ENCODE peak calls at places on chromosomes 6 and 20, in five cellular contexts. One of them, this sample, is unnamed.

GRCh38 chr6:125584468-125584939 is 164.9 kb upstream of the HEY2 start:
- DNase-seq in GM10248: no peak
- DNase-seq in activated CD8-positive, alpha-beta T cell treated with anti-CD3 and anti-CD28 coated beads for 36 hours: no peak
- DNase-seq in BE2C: no peak
- DNase-seq in progenitor cell of endocrine pancreas: no peak
- DNase-seq in this sample: no peak

GRCh38 chr6:2524090-2524489 is 226.6 kb downstream of the MYLK4 start:
- DNase-seq in GM10248: no peak
- DNase-seq in activated CD8-positive, alpha-beta T cell treated with anti-CD3 and anti-CD28 coated beads for 36 hours: peak
- DNase-seq in BE2C: no peak
- DNase-seq in progenitor cell of endocrine pancreas: no peak
- DNase-seq in this sample: peak

GRCh38 chr6:37020426-37021211 is 15.2 kb downstream of the FGD2 start:
- DNase-seq in GM10248: no peak
- DNase-seq in activated CD8-positive, alpha-beta T cell treated with anti-CD3 and anti-CD28 coated beads for 36 hours: no peak
- DNase-seq in BE2C: no peak
- DNase-seq in progenitor cell of endocrine pancreas: no peak
- DNase-seq in this sample: no peak

GRCh38 chr6:104835782-104836181 is 23.9 kb downstream of the HACE1 start:
- DNase-seq in GM10248: no peak
- DNase-seq in activated CD8-positive, alpha-beta T cell treated with anti-CD3 and anti-CD28 coated beads for 36 hours: no peak
- DNase-seq in BE2C: no peak
- DNase-seq in progenitor cell of endocrine pancreas: no peak
- DNase-seq in this sample: no peak

GRCh38 chr6:27757307-27757706 is 154.9 kb downstream of the OR2B2 start:
- DNase-seq in GM10248: peak
- DNase-seq in activated CD8-positive, alpha-beta T cell treated with anti-CD3 and anti-CD28 coated beads for 36 hours: peak
- DNase-seq in BE2C: no peak
- DNase-seq in progenitor cell of endocrine pancreas: peak
- DNase-seq in this sample: peak

GRCh38 chr6:119842191-119842590 is 492.6 kb upstream of the MAN1A1 start:
- DNase-seq in GM10248: no peak
- DNase-seq in activated CD8-positive, alpha-beta T cell treated with anti-CD3 and anti-CD28 coated beads for 36 hours: no peak
- DNase-seq in BE2C: no peak
- DNase-seq in progenitor cell of endocrine pancreas: no peak
- DNase-seq in this sample: no peak

GRCh38 chr20:52001999-52002666 is 189.4 kb downstream of the ZFP64 start:
- DNase-seq in GM10248: no peak
- DNase-seq in activated CD8-positive, alpha-beta T cell treated with anti-CD3 and anti-CD28 coated beads for 36 hours: no peak
- DNase-seq in BE2C: no peak
- DNase-seq in progenitor cell of endocrine pancreas: no peak
- DNase-seq in this sample: no peak

GRCh38 chr6:9138856-9139426 is 703.6 kb upstream of the SLC35B3 start:
- DNase-seq in GM10248: no peak
- DNase-seq in activated CD8-positive, alpha-beta T cell treated with anti-CD3 and anti-CD28 coated beads for 36 hours: no peak
- DNase-seq in BE2C: no peak
- DNase-seq in progenitor cell of endocrine pancreas: no peak
- DNase-seq in this sample: no peak

GRCh38 chr20:59013959-59014608 is 5.1 kb upstream of the TUBB1 start:
- DNase-seq in GM10248: no peak
- DNase-seq in activated CD8-positive, alpha-beta T cell treated with anti-CD3 and anti-CD28 coated beads for 36 hours: peak
- DNase-seq in BE2C: no peak
- DNase-seq in progenitor cell of endocrine pancreas: no peak
- DNase-seq in this sample: no peak

GRCh38 chr20:41693136-41693979 is 75.2 kb upstream of the CHD6 start:
- DNase-seq in GM10248: peak
- DNase-seq in activated CD8-positive, alpha-beta T cell treated with anti-CD3 and anti-CD28 coated beads for 36 hours: peak
- DNase-seq in BE2C: peak
- DNase-seq in progenitor cell of endocrine pancreas: peak
- DNase-seq in this sample: peak

GRCh38 chr20:41694796-41695195 is 76.6 kb upstream of the CHD6 start:
- DNase-seq in GM10248: no peak
- DNase-seq in activated CD8-positive, alpha-beta T cell treated with anti-CD3 and anti-CD28 coated beads for 36 hours: no peak
- DNase-seq in BE2C: no peak
- DNase-seq in progenitor cell of endocrine pancreas: no peak
- DNase-seq in this sample: no peak

GRCh38 chr20:41697861-41698559 is 79.8 kb upstream of the CHD6 start:
- DNase-seq in GM10248: peak
- DNase-seq in activated CD8-positive, alpha-beta T cell treated with anti-CD3 and anti-CD28 coated beads for 36 hours: peak
- DNase-seq in BE2C: peak
- DNase-seq in progenitor cell of endocrine pancreas: no peak
- DNase-seq in this sample: peak

GRCh38 chr20:41692479-41693135 is 74.4 kb upstream of the CHD6 start:
- DNase-seq in GM10248: peak
- DNase-seq in activated CD8-positive, alpha-beta T cell treated with anti-CD3 and anti-CD28 coated beads for 36 hours: peak
- DNase-seq in BE2C: peak
- DNase-seq in progenitor cell of endocrine pancreas: peak
- DNase-seq in this sample: peak

GRCh38 chr20:41696428-41696827 is 78.3 kb upstream of the CHD6 start:
- DNase-seq in GM10248: no peak
- DNase-seq in activated CD8-positive, alpha-beta T cell treated with anti-CD3 and anti-CD28 coated beads for 36 hours: no peak
- DNase-seq in BE2C: no peak
- DNase-seq in progenitor cell of endocrine pancreas: no peak
- DNase-seq in this sample: no peak
- TF ChIP-seq CTCF in GM10248: no peak
- TF ChIP-seq CTCF in activated CD8-positive, alpha-beta T cell treated with anti-CD3 and anti-CD28 coated beads for 36 hours: no peak
- TF ChIP-seq CTCF in BE2C: no peak
- TF ChIP-seq CTCF in progenitor cell of endocrine pancreas: no peak
- TF ChIP-seq CTCF in this sample: no peak

DNA sequence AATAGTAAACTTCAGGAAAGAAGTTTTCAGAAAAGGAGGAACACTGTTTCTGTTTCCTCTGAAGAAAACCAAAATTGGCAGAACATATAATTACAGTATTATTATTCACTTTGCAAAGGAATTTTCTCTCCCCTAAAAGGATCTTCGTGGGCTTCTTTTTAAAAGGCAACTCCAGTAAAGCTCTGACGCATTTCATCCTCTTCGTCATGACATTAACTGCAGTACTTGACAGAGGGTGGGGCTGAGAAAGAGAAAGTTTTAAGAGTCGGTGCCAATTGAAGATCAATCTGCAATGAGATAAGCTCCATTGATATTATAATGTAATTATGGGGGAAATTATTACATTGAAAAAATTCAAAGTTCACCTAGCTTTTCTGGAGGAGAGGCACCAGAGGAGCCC is 75.8 kb downstream of the MYB start:
- DNase-seq in GM10248: no peak
- DNase-seq in activated CD8-positive, alpha-beta T cell treated with anti-CD3 and anti-CD28 coated beads for 36 hours: no peak
- DNase-seq in BE2C: no peak
- DNase-seq in progenitor cell of endocrine pancreas: no peak
- DNase-seq in this sample: no peak
- TF ChIP-seq CTCF in GM10248: no peak
- TF ChIP-seq CTCF in activated CD8-positive, alpha-beta T cell treated with anti-CD3 and anti-CD28 coated beads for 36 hours: no peak
- TF ChIP-seq CTCF in BE2C: no peak
- TF ChIP-seq CTCF in progenitor cell of endocrine pancreas: no peak
- TF ChIP-seq CTCF in this sample: no peak

GRCh38 chr6:56540232-56540631 is 102.5 kb downstream of the DST start:
- DNase-seq in GM10248: no peak
- DNase-seq in activated CD8-positive, alpha-beta T cell treated with anti-CD3 and anti-CD28 coated beads for 36 hours: no peak
- DNase-seq in BE2C: no peak
- DNase-seq in progenitor cell of endocrine pancreas: no peak
- DNase-seq in this sample: no peak
- TF ChIP-seq CTCF in GM10248: no peak
- TF ChIP-seq CTCF in activated CD8-positive, alpha-beta T cell treated with anti-CD3 and anti-CD28 coated beads for 36 hours: no peak
- TF ChIP-seq CTCF in BE2C: no peak
- TF ChIP-seq CTCF in progenitor cell of endocrine pancreas: no peak
- TF ChIP-seq CTCF in this sample: no peak

GRCh38 chr6:34190504-34191122 is 44.7 kb upstream of the GRM4 start:
- DNase-seq in GM10248: no peak
- DNase-seq in activated CD8-positive, alpha-beta T cell treated with anti-CD3 and anti-CD28 coated beads for 36 hours: no peak
- DNase-seq in BE2C: no peak
- DNase-seq in progenitor cell of endocrine pancreas: no peak
- DNase-seq in this sample: no peak
- TF ChIP-seq CTCF in GM10248: peak
- TF ChIP-seq CTCF in activated CD8-positive, alpha-beta T cell treated with anti-CD3 and anti-CD28 coated beads for 36 hours: no peak
- TF ChIP-seq CTCF in BE2C: no peak
- TF ChIP-seq CTCF in progenitor cell of endocrine pancreas: no peak
- TF ChIP-seq CTCF in this sample: no peak

GRCh38 chr6:44657201-44657824 is 269.8 kb downstream of the CDC5L start:
- DNase-seq in GM10248: no peak
- DNase-seq in activated CD8-positive, alpha-beta T cell treated with anti-CD3 and anti-CD28 coated beads for 36 hours: no peak
- DNase-seq in BE2C: no peak
- DNase-seq in progenitor cell of endocrine pancreas: no peak
- DNase-seq in this sample: no peak
- TF ChIP-seq CTCF in GM10248: no peak
- TF ChIP-seq CTCF in activated CD8-positive, alpha-beta T cell treated with anti-CD3 and anti-CD28 coated beads for 36 hours: no peak
- TF ChIP-seq CTCF in BE2C: no peak
- TF ChIP-seq CTCF in progenitor cell of endocrine pancreas: no peak
- TF ChIP-seq CTCF in this sample: no peak

GRCh38 chr6:114735118-114735730 is 392.4 kb upstream of the HS3ST5 start:
- DNase-seq in GM10248: no peak
- DNase-seq in activated CD8-positive, alpha-beta T cell treated with anti-CD3 and anti-CD28 coated beads for 36 hours: no peak
- DNase-seq in BE2C: no peak
- DNase-seq in progenitor cell of endocrine pancreas: no peak
- DNase-seq in this sample: no peak
- TF ChIP-seq CTCF in GM10248: no peak
- TF ChIP-seq CTCF in activated CD8-positive, alpha-beta T cell treated with anti-CD3 and anti-CD28 coated beads for 36 hours: no peak
- TF ChIP-seq CTCF in BE2C: peak
- TF ChIP-seq CTCF in progenitor cell of endocrine pancreas: no peak
- TF ChIP-seq CTCF in this sample: no peak

DNA sequence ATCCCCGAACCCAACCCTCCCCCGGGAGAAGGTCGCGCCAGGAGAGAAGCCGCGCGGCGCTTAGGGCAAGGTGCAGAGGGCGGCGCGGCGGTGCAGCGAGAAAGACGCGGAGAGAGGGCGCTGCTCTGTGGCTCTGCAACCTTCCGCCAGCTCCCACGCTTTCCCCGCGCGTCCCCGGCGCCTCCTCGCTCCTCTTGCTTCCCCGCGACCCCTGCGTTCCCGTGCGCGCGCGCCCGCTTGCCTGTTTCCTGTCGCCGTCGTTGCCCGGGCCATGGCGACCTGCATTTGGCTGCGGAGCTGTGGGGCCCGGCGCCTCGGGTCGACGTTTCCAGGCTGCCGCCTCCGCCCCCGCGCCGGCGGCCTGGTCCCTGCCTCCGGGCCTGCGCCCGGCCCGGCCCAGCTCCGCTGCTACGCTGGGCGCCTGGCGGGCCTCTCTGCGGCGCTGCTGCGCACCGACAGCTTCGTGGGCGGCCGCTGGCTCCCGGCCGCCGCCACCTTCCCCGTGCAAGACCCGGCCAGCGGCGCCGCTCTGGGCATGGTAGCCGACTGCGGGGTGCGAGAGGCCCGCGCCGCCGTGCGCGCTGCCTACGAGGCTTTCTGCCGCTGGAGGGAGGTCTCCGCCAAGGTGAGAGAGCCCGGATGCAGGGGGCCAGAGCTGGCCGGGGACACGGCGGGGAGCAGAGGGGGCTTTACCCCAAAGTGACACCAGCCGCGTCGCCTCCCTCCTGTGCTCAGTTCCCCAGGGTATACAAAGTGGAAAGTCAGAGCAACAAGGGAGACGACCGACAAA is at the start of gene ALDH5A1:
- DNase-seq in GM10248: peak
- DNase-seq in activated CD8-positive, alpha-beta T cell treated with anti-CD3 and anti-CD28 coated beads for 36 hours: peak
- DNase-seq in BE2C: peak
- DNase-seq in progenitor cell of endocrine pancreas: peak
- DNase-seq in this sample: peak
- TF ChIP-seq CTCF in GM10248: peak
- TF ChIP-seq CTCF in activated CD8-positive, alpha-beta T cell treated with anti-CD3 and anti-CD28 coated beads for 36 hours: peak
- TF ChIP-seq CTCF in BE2C: peak
- TF ChIP-seq CTCF in progenitor cell of endocrine pancreas: peak
- TF ChIP-seq CTCF in this sample: peak

GRCh38 chr6:118509009-118509617 is 39.0 kb upstream of the PLN start:
- DNase-seq in GM10248: no peak
- DNase-seq in activated CD8-positive, alpha-beta T cell treated with anti-CD3 and anti-CD28 coated beads for 36 hours: peak
- DNase-seq in BE2C: peak
- DNase-seq in progenitor cell of endocrine pancreas: no peak
- DNase-seq in this sample: peak
- TF ChIP-seq CTCF in GM10248: peak
- TF ChIP-seq CTCF in activated CD8-positive, alpha-beta T cell treated with anti-CD3 and anti-CD28 coated beads for 36 hours: peak
- TF ChIP-seq CTCF in BE2C: peak
- TF ChIP-seq CTCF in progenitor cell of endocrine pancreas: peak
- TF ChIP-seq CTCF in this sample: peak

DNA sequence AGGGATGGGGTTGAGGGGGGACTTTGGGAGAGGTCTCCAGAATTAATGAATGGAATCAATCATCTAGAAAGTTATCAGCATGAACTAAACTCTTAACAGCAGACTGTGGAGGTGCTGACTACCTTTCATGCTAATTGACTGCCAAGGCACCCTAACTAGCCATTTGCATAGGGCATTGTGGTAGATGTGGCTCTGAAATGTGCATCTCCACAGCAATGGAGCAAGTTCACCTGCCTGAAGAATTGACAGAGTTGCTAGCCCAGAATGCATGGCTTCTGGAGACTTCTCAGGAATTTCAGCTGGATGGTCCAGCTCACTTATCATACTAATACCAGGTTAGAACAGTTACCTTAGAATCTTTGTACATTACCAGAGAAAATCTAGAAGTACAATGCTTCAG is 745.6 kb downstream of the KIF16B start:
- DNase-seq in GM10248: no peak
- DNase-seq in activated CD8-positive, alpha-beta T cell treated with anti-CD3 and anti-CD28 coated beads for 36 hours: no peak
- DNase-seq in BE2C: no peak
- DNase-seq in progenitor cell of endocrine pancreas: no peak
- DNase-seq in this sample: no peak
- TF ChIP-seq CTCF in GM10248: no peak
- TF ChIP-seq CTCF in activated CD8-positive, alpha-beta T cell treated with anti-CD3 and anti-CD28 coated beads for 36 hours: no peak
- TF ChIP-seq CTCF in BE2C: no peak
- TF ChIP-seq CTCF in progenitor cell of endocrine pancreas: no peak
- TF ChIP-seq CTCF in this sample: no peak

DNA sequence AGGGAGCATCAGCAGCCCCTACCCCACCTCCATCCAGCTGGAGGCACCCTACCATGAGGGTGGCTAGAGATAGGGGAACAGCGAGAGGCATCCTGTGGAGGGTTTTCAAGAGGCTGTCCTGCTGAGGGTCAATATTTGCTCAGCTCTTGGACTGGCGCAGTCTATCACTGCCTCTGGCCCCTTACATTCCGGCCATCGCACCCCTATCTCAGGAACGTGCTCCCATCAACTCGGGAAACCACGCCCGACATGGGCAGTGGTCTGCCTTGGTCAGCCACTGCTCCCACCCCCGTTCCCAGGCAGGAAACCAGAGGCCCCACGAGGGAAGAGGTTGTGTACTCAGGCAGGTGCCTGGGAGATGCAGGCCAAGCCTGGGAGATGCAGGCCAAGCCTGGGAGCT is 57.9 kb downstream of the VEGFA start:
- DNase-seq in GM10248: no peak
- DNase-seq in activated CD8-positive, alpha-beta T cell treated with anti-CD3 and anti-CD28 coated beads for 36 hours: no peak
- DNase-seq in BE2C: no peak
- DNase-seq in progenitor cell of endocrine pancreas: no peak
- DNase-seq in this sample: no peak
- TF ChIP-seq CTCF in GM10248: no peak
- TF ChIP-seq CTCF in activated CD8-positive, alpha-beta T cell treated with anti-CD3 and anti-CD28 coated beads for 36 hours: no peak
- TF ChIP-seq CTCF in BE2C: no peak
- TF ChIP-seq CTCF in progenitor cell of endocrine pancreas: no peak
- TF ChIP-seq CTCF in this sample: no peak